ENCODE peak calls at places on chromosomes 12 and 14, in eight cellular contexts. One of them, this sample, is unnamed. For H3K4me1, the result is how much of the 10 kb centered on the place peaks cover.

GRCh38 chr14:104432611-104433231 is 146.8 kb upstream of the C14orf180 start:
- DNase-seq in effector memory CD4-positive, alpha-beta T cell: no peak
- DNase-seq in IMR-90: no peak
- DNase-seq in body of pancreas: no peak
- DNase-seq in CD4-positive, CD25-positive, alpha-beta regulatory T cell: no peak
- DNase-seq in SJSA1: no peak
- DNase-seq in breast epithelium: no peak
- DNase-seq in HepG2: no peak
- DNase-seq in this sample: no peak

GRCh38 chr14:85093631-85094330 is 436.2 kb upstream of the FLRT2 start:
- DNase-seq in IMR-90: peak
- DNase-seq in effector memory CD4-positive, alpha-beta T cell: no peak
- DNase-seq in HepG2: no peak
- DNase-seq in body of pancreas: no peak
- DNase-seq in SJSA1: no peak
- DNase-seq in breast epithelium: no peak
- DNase-seq in CD4-positive, CD25-positive, alpha-beta regulatory T cell: no peak
- DNase-seq in this sample: no peak

GRCh38 chr12:83827193-83827592 is 1085.4 kb downstream of the SLC6A15 start:
- DNase-seq in CD4-positive, CD25-positive, alpha-beta regulatory T cell: no peak
- DNase-seq in effector memory CD4-positive, alpha-beta T cell: no peak
- DNase-seq in body of pancreas: no peak
- DNase-seq in HepG2: no peak
- DNase-seq in breast epithelium: peak
- DNase-seq in IMR-90: no peak
- DNase-seq in SJSA1: no peak
- DNase-seq in this sample: no peak

GRCh38 chr12:132545955-132546354 is 56.0 kb downstream of the FBRSL1 start:
- DNase-seq in SJSA1: no peak
- DNase-seq in breast epithelium: no peak
- DNase-seq in IMR-90: no peak
- DNase-seq in body of pancreas: no peak
- DNase-seq in HepG2: no peak
- DNase-seq in effector memory CD4-positive, alpha-beta T cell: no peak
- DNase-seq in CD4-positive, CD25-positive, alpha-beta regulatory T cell: no peak
- DNase-seq in this sample: no peak

GRCh38 chr14:50020184-50020583 is 96.2 kb downstream of the VCPKMT start:
- DNase-seq in SJSA1: no peak
- DNase-seq in effector memory CD4-positive, alpha-beta T cell: no peak
- DNase-seq in body of pancreas: no peak
- DNase-seq in HepG2: no peak
- DNase-seq in IMR-90: no peak
- DNase-seq in breast epithelium: no peak
- DNase-seq in CD4-positive, CD25-positive, alpha-beta regulatory T cell: no peak
- DNase-seq in this sample: no peak

GRCh38 chr14:60590907-60591510 is 58.3 kb downstream of the SIX1 start:
- DNase-seq in effector memory CD4-positive, alpha-beta T cell: no peak
- DNase-seq in CD4-positive, CD25-positive, alpha-beta regulatory T cell: no peak
- DNase-seq in body of pancreas: no peak
- DNase-seq in SJSA1: no peak
- DNase-seq in breast epithelium: no peak
- DNase-seq in IMR-90: peak
- DNase-seq in HepG2: no peak
- DNase-seq in this sample: no peak

GRCh38 chr14:64503434-64504309 is at the start of gene ZBTB25:
- DNase-seq in effector memory CD4-positive, alpha-beta T cell: peak
- DNase-seq in CD4-positive, CD25-positive, alpha-beta regulatory T cell: peak
- DNase-seq in SJSA1: peak
- DNase-seq in IMR-90: peak
- DNase-seq in HepG2: peak
- DNase-seq in breast epithelium: peak
- DNase-seq in body of pancreas: peak
- DNase-seq in this sample: peak

GRCh38 chr14:73237219-73237785 is at the start of gene PAPLN:
- DNase-seq in CD4-positive, CD25-positive, alpha-beta regulatory T cell: no peak
- DNase-seq in breast epithelium: no peak
- DNase-seq in SJSA1: no peak
- DNase-seq in HepG2: no peak
- DNase-seq in effector memory CD4-positive, alpha-beta T cell: no peak
- DNase-seq in body of pancreas: peak
- DNase-seq in IMR-90: no peak
- DNase-seq in this sample: peak

GRCh38 chr14:95862243-95862642 is 14.4 kb upstream of the TUNAR start:
- DNase-seq in CD4-positive, CD25-positive, alpha-beta regulatory T cell: no peak
- DNase-seq in SJSA1: no peak
- DNase-seq in HepG2: no peak
- DNase-seq in breast epithelium: no peak
- DNase-seq in effector memory CD4-positive, alpha-beta T cell: no peak
- DNase-seq in IMR-90: peak
- DNase-seq in body of pancreas: no peak
- DNase-seq in this sample: no peak

GRCh38 chr12:3945671-3946070 is 72.5 kb upstream of the PARP11 start:
- DNase-seq in effector memory CD4-positive, alpha-beta T cell: no peak
- DNase-seq in IMR-90: no peak
- DNase-seq in breast epithelium: no peak
- DNase-seq in HepG2: no peak
- DNase-seq in SJSA1: no peak
- DNase-seq in body of pancreas: no peak
- DNase-seq in CD4-positive, CD25-positive, alpha-beta regulatory T cell: no peak
- DNase-seq in this sample: no peak

GRCh38 chr12:3275171-3276041 is 198.2 kb downstream of the TSPAN9 start:
- DNase-seq in IMR-90: peak
- DNase-seq in CD4-positive, CD25-positive, alpha-beta regulatory T cell: peak
- DNase-seq in effector memory CD4-positive, alpha-beta T cell: peak
- DNase-seq in body of pancreas: peak
- DNase-seq in HepG2: peak
- DNase-seq in SJSA1: peak
- DNase-seq in breast epithelium: peak
- DNase-seq in this sample: peak

GRCh38 chr14:85248881-85249635 is 280.9 kb upstream of the FLRT2 start:
- DNase-seq in CD4-positive, CD25-positive, alpha-beta regulatory T cell: no peak
- DNase-seq in IMR-90: peak
- DNase-seq in effector memory CD4-positive, alpha-beta T cell: no peak
- DNase-seq in SJSA1: no peak
- DNase-seq in HepG2: no peak
- DNase-seq in body of pancreas: peak
- DNase-seq in breast epithelium: no peak
- DNase-seq in this sample: no peak

GRCh38 chr12:9032202-9032964 is 43.0 kb downstream of the KLRG1 start:
- DNase-seq in CD4-positive, CD25-positive, alpha-beta regulatory T cell: no peak
- DNase-seq in IMR-90: no peak
- DNase-seq in effector memory CD4-positive, alpha-beta T cell: no peak
- DNase-seq in HepG2: no peak
- DNase-seq in body of pancreas: peak
- DNase-seq in SJSA1: no peak
- DNase-seq in breast epithelium: no peak
- DNase-seq in this sample: no peak

GRCh38 chr14:23123419-23123818 is 4.4 kb upstream of the CEBPE start:
- DNase-seq in CD4-positive, CD25-positive, alpha-beta regulatory T cell: no peak
- DNase-seq in effector memory CD4-positive, alpha-beta T cell: no peak
- DNase-seq in IMR-90: no peak
- DNase-seq in HepG2: no peak
- DNase-seq in breast epithelium: peak
- DNase-seq in SJSA1: no peak
- DNase-seq in body of pancreas: peak
- DNase-seq in this sample: peak

GRCh38 chr12:106357549-106358409 is at the start of gene POLR3B:
- DNase-seq in CD4-positive, CD25-positive, alpha-beta regulatory T cell: peak
- DNase-seq in SJSA1: peak
- DNase-seq in IMR-90: peak
- DNase-seq in breast epithelium: peak
- DNase-seq in body of pancreas: peak
- DNase-seq in effector memory CD4-positive, alpha-beta T cell: peak
- DNase-seq in HepG2: peak
- DNase-seq in this sample: peak

GRCh38 chr12:122100568-122100967 is 22.0 kb downstream of the MLXIP start:
- DNase-seq in body of pancreas: no peak
- DNase-seq in HepG2: no peak
- DNase-seq in IMR-90: no peak
- DNase-seq in effector memory CD4-positive, alpha-beta T cell: no peak
- DNase-seq in SJSA1: no peak
- DNase-seq in breast epithelium: no peak
- DNase-seq in CD4-positive, CD25-positive, alpha-beta regulatory T cell: no peak
- DNase-seq in this sample: no peak
- H3K4me1 ChIP-seq in body of pancreas: half or more
- H3K4me1 ChIP-seq in HepG2: under half
- H3K4me1 ChIP-seq in IMR-90: under half
- H3K4me1 ChIP-seq in effector memory CD4-positive, alpha-beta T cell: under half
- H3K4me1 ChIP-seq in SJSA1: under half
- H3K4me1 ChIP-seq in breast epithelium: under half
- H3K4me1 ChIP-seq in CD4-positive, CD25-positive, alpha-beta regulatory T cell: half or more
- H3K4me1 ChIP-seq in this sample: half or more

GRCh38 chr12:77938301-77938700 is 107.6 kb downstream of the NAV3 start:
- DNase-seq in IMR-90: no peak
- DNase-seq in body of pancreas: no peak
- DNase-seq in CD4-positive, CD25-positive, alpha-beta regulatory T cell: no peak
- DNase-seq in HepG2: no peak
- DNase-seq in breast epithelium: no peak
- DNase-seq in effector memory CD4-positive, alpha-beta T cell: no peak
- DNase-seq in SJSA1: no peak
- DNase-seq in this sample: no peak

GRCh38 chr12:77940566-77940965 is 109.9 kb downstream of the NAV3 start:
- DNase-seq in CD4-positive, CD25-positive, alpha-beta regulatory T cell: no peak
- DNase-seq in HepG2: no peak
- DNase-seq in SJSA1: no peak
- DNase-seq in effector memory CD4-positive, alpha-beta T cell: no peak
- DNase-seq in breast epithelium: no peak
- DNase-seq in IMR-90: peak
- DNase-seq in body of pancreas: no peak
- DNase-seq in this sample: no peak

GRCh38 chr12:77940011-77940423 is 109.3 kb downstream of the NAV3 start:
- DNase-seq in HepG2: no peak
- DNase-seq in IMR-90: peak
- DNase-seq in SJSA1: peak
- DNase-seq in CD4-positive, CD25-positive, alpha-beta regulatory T cell: no peak
- DNase-seq in body of pancreas: no peak
- DNase-seq in breast epithelium: no peak
- DNase-seq in effector memory CD4-positive, alpha-beta T cell: no peak
- DNase-seq in this sample: no peak

GRCh38 chr12:77943466-77943865 is 112.8 kb downstream of the NAV3 start:
- DNase-seq in SJSA1: no peak
- DNase-seq in CD4-positive, CD25-positive, alpha-beta regulatory T cell: no peak
- DNase-seq in effector memory CD4-positive, alpha-beta T cell: no peak
- DNase-seq in breast epithelium: no peak
- DNase-seq in body of pancreas: no peak
- DNase-seq in HepG2: no peak
- DNase-seq in IMR-90: peak
- DNase-seq in this sample: no peak

DNA sequence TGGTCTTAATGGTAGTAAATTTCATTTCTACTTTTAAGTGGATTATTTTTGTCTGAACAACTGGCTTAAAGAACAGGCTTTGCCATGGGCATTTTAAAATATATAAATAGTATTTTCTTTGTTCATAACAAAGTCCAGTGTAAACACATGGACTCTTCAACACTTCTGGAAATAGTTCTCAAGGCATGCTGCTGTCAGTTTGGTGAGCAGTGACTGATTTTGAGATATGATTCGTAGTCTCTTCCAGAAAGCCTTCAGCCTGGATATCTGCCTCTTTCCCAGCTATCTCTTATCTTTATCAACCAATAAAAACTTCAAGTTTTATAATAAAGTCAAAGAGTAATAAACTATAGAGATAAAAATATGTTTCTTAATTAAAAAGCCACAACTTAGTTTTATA is 110.7 kb downstream of the NAV3 start:
- DNase-seq in SJSA1: no peak
- DNase-seq in CD4-positive, CD25-positive, alpha-beta regulatory T cell: no peak
- DNase-seq in breast epithelium: no peak
- DNase-seq in HepG2: no peak
- DNase-seq in effector memory CD4-positive, alpha-beta T cell: no peak
- DNase-seq in body of pancreas: no peak
- DNase-seq in IMR-90: no peak
- DNase-seq in this sample: no peak
- H3K27ac ChIP-seq in SJSA1: peak
- H3K27ac ChIP-seq in CD4-positive, CD25-positive, alpha-beta regulatory T cell: no peak
- H3K27ac ChIP-seq in breast epithelium: no peak
- H3K27ac ChIP-seq in HepG2: no peak
- H3K27ac ChIP-seq in effector memory CD4-positive, alpha-beta T cell: no peak
- H3K27ac ChIP-seq in body of pancreas: no peak
- H3K27ac ChIP-seq in IMR-90: peak
- H3K27ac ChIP-seq in this sample: no peak

GRCh38 chr12:93174473-93174872 is 203.3 kb upstream of the NUDT4 start:
- DNase-seq in CD4-positive, CD25-positive, alpha-beta regulatory T cell: no peak
- DNase-seq in breast epithelium: no peak
- DNase-seq in HepG2: no peak
- DNase-seq in SJSA1: no peak
- DNase-seq in effector memory CD4-positive, alpha-beta T cell: no peak
- DNase-seq in body of pancreas: no peak
- DNase-seq in IMR-90: no peak
- DNase-seq in this sample: no peak

GRCh38 chr12:93174048-93174447 is 203.7 kb upstream of the NUDT4 start:
- DNase-seq in body of pancreas: no peak
- DNase-seq in effector memory CD4-positive, alpha-beta T cell: no peak
- DNase-seq in CD4-positive, CD25-positive, alpha-beta regulatory T cell: no peak
- DNase-seq in breast epithelium: no peak
- DNase-seq in SJSA1: no peak
- DNase-seq in HepG2: no peak
- DNase-seq in IMR-90: peak
- DNase-seq in this sample: no peak

GRCh38 chr12:93176610-93177126 is 201.1 kb upstream of the NUDT4 start:
- DNase-seq in IMR-90: no peak
- DNase-seq in breast epithelium: no peak
- DNase-seq in SJSA1: peak
- DNase-seq in body of pancreas: no peak
- DNase-seq in CD4-positive, CD25-positive, alpha-beta regulatory T cell: no peak
- DNase-seq in effector memory CD4-positive, alpha-beta T cell: no peak
- DNase-seq in HepG2: peak
- DNase-seq in this sample: no peak

GRCh38 chr12:93176166-93176565 is 201.6 kb upstream of the NUDT4 start:
- DNase-seq in effector memory CD4-positive, alpha-beta T cell: no peak
- DNase-seq in SJSA1: no peak
- DNase-seq in IMR-90: peak
- DNase-seq in breast epithelium: no peak
- DNase-seq in CD4-positive, CD25-positive, alpha-beta regulatory T cell: no peak
- DNase-seq in body of pancreas: no peak
- DNase-seq in HepG2: no peak
- DNase-seq in this sample: no peak

GRCh38 chr12:93173178-93173957 is 204.4 kb upstream of the NUDT4 start:
- DNase-seq in effector memory CD4-positive, alpha-beta T cell: no peak
- DNase-seq in CD4-positive, CD25-positive, alpha-beta regulatory T cell: no peak
- DNase-seq in IMR-90: peak
- DNase-seq in SJSA1: no peak
- DNase-seq in body of pancreas: no peak
- DNase-seq in breast epithelium: no peak
- DNase-seq in HepG2: no peak
- DNase-seq in this sample: no peak
- H3K4me1 ChIP-seq in effector memory CD4-positive, alpha-beta T cell: under half
- H3K4me1 ChIP-seq in CD4-positive, CD25-positive, alpha-beta regulatory T cell: under half
- H3K4me1 ChIP-seq in IMR-90: under half
- H3K4me1 ChIP-seq in SJSA1: under half
- H3K4me1 ChIP-seq in body of pancreas: under half
- H3K4me1 ChIP-seq in breast epithelium: under half
- H3K4me1 ChIP-seq in HepG2: under half
- H3K4me1 ChIP-seq in this sample: under half

DNA sequence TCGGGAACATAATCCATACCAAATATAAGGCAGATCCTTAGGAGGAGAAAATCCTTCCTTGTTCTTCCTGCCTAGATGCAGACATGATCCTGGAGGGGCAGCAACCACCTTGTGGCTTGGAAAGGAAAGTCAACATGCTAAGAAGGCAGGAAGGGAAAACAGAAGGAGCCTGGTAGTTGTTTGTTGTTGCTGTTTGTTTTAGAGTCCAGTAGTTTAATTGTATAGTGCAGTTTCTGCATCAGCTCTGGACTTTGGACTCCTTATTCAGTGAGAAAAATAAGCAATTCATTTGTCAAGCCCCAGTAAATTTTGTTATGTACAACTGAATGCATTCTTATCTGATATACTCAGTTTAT is 45.7 kb upstream of the APPL2 start:
- DNase-seq in HepG2: peak
- DNase-seq in breast epithelium: no peak
- DNase-seq in body of pancreas: no peak
- DNase-seq in SJSA1: no peak
- DNase-seq in IMR-90: no peak
- DNase-seq in effector memory CD4-positive, alpha-beta T cell: no peak
- DNase-seq in CD4-positive, CD25-positive, alpha-beta regulatory T cell: no peak
- DNase-seq in this sample: no peak
- H3K27ac ChIP-seq in HepG2: no peak
- H3K27ac ChIP-seq in breast epithelium: no peak
- H3K27ac ChIP-seq in body of pancreas: peak
- H3K27ac ChIP-seq in SJSA1: no peak
- H3K27ac ChIP-seq in IMR-90: no peak
- H3K27ac ChIP-seq in effector memory CD4-positive, alpha-beta T cell: no peak
- H3K27ac ChIP-seq in CD4-positive, CD25-positive, alpha-beta regulatory T cell: no peak
- H3K27ac ChIP-seq in this sample: no peak